ENCODE peak calls at places on chromosomes 3 and 15, in five cellular contexts. One of them, this sample, is unnamed.
A peak's percentile ranks its signal among the peaks of the same experiment; 100 is the strongest.

GRCh38 chr3:106824856-106825255 is 552.4 kb upstream of the CCDC54 start:
- DNase-seq in SK-N-SH: no peak
- DNase-seq in H1: no peak
- DNase-seq in HepG2: peak; percentile 3
- DNase-seq in K562: no peak
- DNase-seq in this sample: no peak

GRCh38 chr15:84790676-84791075 is 26.5 kb upstream of the ALPK3 start:
- DNase-seq in SK-N-SH: no peak
- DNase-seq in K562: no peak
- DNase-seq in HepG2: no peak
- DNase-seq in H1: no peak
- DNase-seq in this sample: no peak

GRCh38 chr3:149670742-149671492 is 13.1 kb upstream of the WWTR1 start:
- DNase-seq in SK-N-SH: no peak
- DNase-seq in H1: no peak
- DNase-seq in K562: no peak
- DNase-seq in HepG2: peak; percentile 47
- DNase-seq in this sample: no peak

GRCh38 chr3:76615739-76616138 is 424.2 kb upstream of the ROBO2 start:
- DNase-seq in HepG2: no peak
- DNase-seq in SK-N-SH: no peak
- DNase-seq in K562: no peak
- DNase-seq in H1: no peak
- DNase-seq in this sample: no peak

GRCh38 chr3:157692468-157692867 is 189.3 kb upstream of the VEPH1 start:
- DNase-seq in SK-N-SH: no peak
- DNase-seq in HepG2: no peak
- DNase-seq in H1: no peak
- DNase-seq in K562: no peak
- DNase-seq in this sample: no peak

GRCh38 chr3:108292905-108293328 is 3.4 kb upstream of the HHLA2 start:
- DNase-seq in HepG2: no peak
- DNase-seq in SK-N-SH: no peak
- DNase-seq in H1: no peak
- DNase-seq in K562: no peak
- DNase-seq in this sample: peak; percentile 69

GRCh38 chr3:55427739-55428138 is 59.4 kb downstream of the WNT5A start:
- DNase-seq in K562: no peak
- DNase-seq in H1: no peak
- DNase-seq in SK-N-SH: no peak
- DNase-seq in HepG2: no peak
- DNase-seq in this sample: no peak

GRCh38 chr3:115503386-115503785 is 119.9 kb upstream of the GAP43 start:
- DNase-seq in HepG2: no peak
- DNase-seq in H1: no peak
- DNase-seq in SK-N-SH: no peak
- DNase-seq in K562: no peak
- DNase-seq in this sample: no peak

GRCh38 chr3:177348974-177349373 is 151.7 kb upstream of the TBL1XR1 start:
- DNase-seq in HepG2: no peak
- DNase-seq in SK-N-SH: no peak
- DNase-seq in K562: no peak
- DNase-seq in H1: peak; percentile 22
- DNase-seq in this sample: no peak

GRCh38 chr15:90106522-90107117 is 4.4 kb upstream of the IDH2 start:
- DNase-seq in H1: no peak
- DNase-seq in HepG2: no peak
- DNase-seq in SK-N-SH: peak; percentile 71
- DNase-seq in K562: peak; percentile 39
- DNase-seq in this sample: no peak

GRCh38 chr3:148791296-148791695 is 36.3 kb upstream of the CPB1 start:
- DNase-seq in HepG2: no peak
- DNase-seq in H1: no peak
- DNase-seq in K562: no peak
- DNase-seq in SK-N-SH: peak; percentile 24
- DNase-seq in this sample: no peak

GRCh38 chr3:3799173-3800075 is at the start of gene LRRN1:
- DNase-seq in K562: no peak
- DNase-seq in SK-N-SH: peak; percentile 95
- DNase-seq in HepG2: no peak
- DNase-seq in H1: peak; percentile 88
- DNase-seq in this sample: no peak

GRCh38 chr3:141268791-141269190 is 37.2 kb downstream of the PXYLP1 start:
- DNase-seq in H1: no peak
- DNase-seq in SK-N-SH: no peak
- DNase-seq in K562: no peak
- DNase-seq in HepG2: no peak
- DNase-seq in this sample: no peak

GRCh38 chr15:63599401-63600000 is 2.3 kb downstream of the FBXL22 start:
- DNase-seq in H1: peak; percentile 74
- DNase-seq in HepG2: peak; percentile 34
- DNase-seq in SK-N-SH: peak; percentile 35
- DNase-seq in K562: peak; percentile 16
- DNase-seq in this sample: no peak

GRCh38 chr3:55728461-55729100 is 241.5 kb upstream of the WNT5A start:
- DNase-seq in SK-N-SH: no peak
- DNase-seq in HepG2: no peak
- DNase-seq in K562: no peak
- DNase-seq in H1: no peak
- DNase-seq in this sample: no peak

GRCh38 chr3:51673181-51673801 is 2.2 kb downstream of the TEX264 start:
- DNase-seq in SK-N-SH: no peak
- DNase-seq in H1: no peak
- DNase-seq in HepG2: peak; percentile 44
- DNase-seq in K562: no peak
- DNase-seq in this sample: no peak

GRCh38 chr15:77040673-77041072 is 30.2 kb downstream of the TSPAN3 start:
- DNase-seq in SK-N-SH: no peak
- DNase-seq in H1: no peak
- DNase-seq in K562: no peak
- DNase-seq in HepG2: no peak
- DNase-seq in this sample: no peak

GRCh38 chr3:73558399-73559075 is 66.2 kb downstream of the PDZRN3 start:
- DNase-seq in HepG2: no peak
- DNase-seq in SK-N-SH: no peak
- DNase-seq in K562: no peak
- DNase-seq in H1: no peak
- DNase-seq in this sample: no peak

GRCh38 chr3:61650276-61650675 is 88.9 kb downstream of the PTPRG start:
- DNase-seq in H1: no peak
- DNase-seq in K562: no peak
- DNase-seq in SK-N-SH: no peak
- DNase-seq in HepG2: no peak
- DNase-seq in this sample: no peak

GRCh38 chr15:65337436-65338070 is 33.1 kb downstream of the RNU5B-1 start:
- DNase-seq in SK-N-SH: peak; percentile 39
- DNase-seq in K562: no peak
- DNase-seq in H1: no peak
- DNase-seq in HepG2: no peak
- DNase-seq in this sample: no peak

GRCh38 chr3:14921811-14922705 is 25.3 kb upstream of the NR2C2 start:
- DNase-seq in HepG2: no peak
- DNase-seq in H1: no peak
- DNase-seq in K562: no peak
- DNase-seq in SK-N-SH: no peak
- DNase-seq in this sample: no peak

GRCh38 chr3:188583476-188584161 is 429.7 kb downstream of the LPP start:
- DNase-seq in SK-N-SH: no peak
- DNase-seq in K562: no peak
- DNase-seq in H1: no peak
- DNase-seq in HepG2: no peak
- DNase-seq in this sample: no peak

GRCh38 chr3:186320862-186321568 is 41.0 kb downstream of the DGKG start:
- DNase-seq in SK-N-SH: no peak
- DNase-seq in H1: no peak
- DNase-seq in HepG2: no peak
- DNase-seq in K562: no peak
- DNase-seq in this sample: no peak

GRCh38 chr3:112531358-112531781 is 30.4 kb downstream of the ATG3 start:
- DNase-seq in K562: peak; percentile 9
- DNase-seq in HepG2: peak; percentile 3
- DNase-seq in H1: no peak
- DNase-seq in SK-N-SH: peak; percentile 27
- DNase-seq in this sample: no peak

GRCh38 chr3:101203411-101203810 is 117.0 kb downstream of the IMPG2 start:
- DNase-seq in H1: no peak
- DNase-seq in HepG2: no peak
- DNase-seq in SK-N-SH: no peak
- DNase-seq in K562: no peak
- DNase-seq in this sample: no peak

DNA sequence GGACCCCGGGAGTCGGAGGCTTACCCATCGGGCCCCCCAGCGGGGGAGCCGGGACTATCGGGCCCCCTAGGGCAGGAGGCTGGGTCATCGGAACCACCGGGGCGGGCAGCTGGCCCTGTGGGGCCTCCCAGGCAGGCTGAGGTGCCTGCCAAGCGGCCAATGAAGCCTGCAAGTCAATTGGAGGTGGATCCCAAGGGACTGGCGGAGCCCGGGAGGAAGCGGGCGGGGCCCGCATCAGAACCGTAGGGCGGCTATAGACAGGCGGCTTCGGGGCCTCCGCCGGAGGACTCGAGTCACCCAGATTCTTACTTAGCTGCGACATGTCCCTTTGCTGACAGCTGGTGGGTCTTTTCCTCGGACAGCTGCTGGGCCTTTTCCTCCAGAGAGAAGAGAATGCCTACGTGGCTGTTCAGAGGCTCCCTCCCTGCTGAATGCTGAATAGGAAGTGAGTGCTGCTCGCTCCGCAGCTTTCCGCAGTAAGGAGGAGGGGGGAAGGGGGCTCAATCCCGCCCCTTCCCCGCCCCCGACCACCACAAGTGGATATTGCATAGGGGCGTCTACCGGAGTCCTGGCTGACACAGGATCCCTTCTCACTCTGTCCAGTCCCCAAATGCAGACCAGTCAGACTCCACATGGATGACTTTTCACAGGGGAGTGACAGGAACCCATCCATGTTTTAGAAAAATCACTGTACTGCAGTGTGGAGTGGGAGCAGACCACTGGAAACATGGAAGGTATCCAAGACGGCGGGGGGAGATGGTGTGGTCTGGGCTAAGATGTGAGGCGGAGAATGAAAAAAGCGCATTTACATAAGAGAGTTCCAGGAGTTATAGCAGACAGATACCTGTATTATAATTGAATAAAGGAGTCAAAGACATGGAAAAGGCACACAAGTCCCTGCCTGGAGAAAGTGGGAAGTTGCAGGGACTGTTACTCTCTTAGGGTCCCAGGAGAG is at the start of gene MAGEL2:
- DNase-seq in H1: peak; percentile 56
- DNase-seq in K562: no peak
- DNase-seq in HepG2: no peak
- DNase-seq in SK-N-SH: peak; percentile 34
- DNase-seq in this sample: no peak
- H3K4me2 ChIP-seq in H1: peak within 1 kb of the TSS; percentile 89
- H3K4me2 ChIP-seq in K562: no peak within 1 kb of the TSS
- H3K4me2 ChIP-seq in HepG2: no peak within 1 kb of the TSS
- H3K4me2 ChIP-seq in SK-N-SH: peak within 1 kb of the TSS; percentile 79
- H3K4me2 ChIP-seq in this sample: no peak within 1 kb of the TSS

GRCh38 chr3:57956119-57956832 is 51.9 kb upstream of the FLNB start:
- DNase-seq in SK-N-SH: no peak
- DNase-seq in H1: no peak
- DNase-seq in K562: no peak
- DNase-seq in HepG2: no peak
- DNase-seq in this sample: no peak

GRCh38 chr3:57959407-57960173 is 48.6 kb upstream of the FLNB start:
- DNase-seq in HepG2: no peak
- DNase-seq in H1: no peak
- DNase-seq in SK-N-SH: no peak
- DNase-seq in K562: no peak
- DNase-seq in this sample: no peak

GRCh38 chr3:57957823-57958222 is 50.4 kb upstream of the FLNB start:
- DNase-seq in H1: no peak
- DNase-seq in K562: no peak
- DNase-seq in SK-N-SH: no peak
- DNase-seq in HepG2: no peak
- DNase-seq in this sample: no peak

GRCh38 chr3:57958642-57959406 is 49.4 kb upstream of the FLNB start:
- DNase-seq in H1: no peak
- DNase-seq in K562: peak; percentile 58
- DNase-seq in SK-N-SH: no peak
- DNase-seq in HepG2: no peak
- DNase-seq in this sample: no peak

GRCh38 chr3:57956833-57957174 is 51.4 kb upstream of the FLNB start:
- DNase-seq in H1: no peak
- DNase-seq in K562: no peak
- DNase-seq in SK-N-SH: no peak
- DNase-seq in HepG2: no peak
- DNase-seq in this sample: no peak
- H3K9ac ChIP-seq in H1: no peak overlapping the region
- H3K9ac ChIP-seq in K562: no peak overlapping the region
- H3K9ac ChIP-seq in SK-N-SH: no peak overlapping the region
- H3K9ac ChIP-seq in HepG2: no peak overlapping the region
- H3K9ac ChIP-seq in this sample: no peak overlapping the region

DNA sequence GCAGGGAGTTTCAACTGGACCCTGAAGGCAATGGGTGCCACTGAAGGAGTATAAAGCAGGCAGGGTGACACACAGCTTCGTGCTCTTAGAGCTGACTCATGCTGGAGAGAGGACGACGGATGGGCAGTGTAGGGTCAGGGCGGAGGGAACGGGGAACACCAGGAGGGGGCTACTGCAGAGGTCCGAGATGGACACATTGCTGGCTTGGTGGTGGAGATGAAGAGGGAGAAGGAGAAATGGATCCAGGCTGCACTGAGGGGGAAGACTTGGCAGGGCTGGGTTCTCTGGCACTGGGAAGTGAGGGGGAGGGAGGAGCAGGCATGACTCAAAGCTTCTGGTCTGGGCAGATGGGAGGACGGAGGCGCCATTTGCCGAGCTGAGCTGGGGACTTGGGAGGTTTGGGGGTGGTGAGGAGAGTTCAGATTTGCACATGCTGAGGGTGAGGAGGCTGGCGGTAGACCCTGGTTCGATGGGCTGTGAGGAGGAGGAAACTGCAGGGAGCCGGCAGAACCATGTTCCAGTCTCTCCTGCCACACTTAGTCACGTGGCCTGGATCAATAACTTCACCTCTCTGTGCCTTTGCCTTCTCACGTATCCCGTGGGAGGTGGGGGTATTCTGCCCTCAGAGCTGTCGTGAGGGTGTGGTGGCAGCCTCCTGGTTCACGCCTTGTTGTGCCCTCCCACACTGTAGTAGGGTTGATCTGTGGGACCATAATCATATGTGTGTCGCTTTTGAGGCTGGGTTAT is 4.6 kb upstream of the KCTD6 start:
- DNase-seq in H1: no peak
- DNase-seq in SK-N-SH: no peak
- DNase-seq in K562: peak; percentile 35
- DNase-seq in HepG2: no peak
- DNase-seq in this sample: no peak
- TF ChIP-seq GABPA in H1: no peak
- TF ChIP-seq GABPA in SK-N-SH: no peak
- TF ChIP-seq GABPA in K562: no peak
- TF ChIP-seq GABPA in HepG2: no peak
- TF ChIP-seq GABPA in this sample: no peak

DNA sequence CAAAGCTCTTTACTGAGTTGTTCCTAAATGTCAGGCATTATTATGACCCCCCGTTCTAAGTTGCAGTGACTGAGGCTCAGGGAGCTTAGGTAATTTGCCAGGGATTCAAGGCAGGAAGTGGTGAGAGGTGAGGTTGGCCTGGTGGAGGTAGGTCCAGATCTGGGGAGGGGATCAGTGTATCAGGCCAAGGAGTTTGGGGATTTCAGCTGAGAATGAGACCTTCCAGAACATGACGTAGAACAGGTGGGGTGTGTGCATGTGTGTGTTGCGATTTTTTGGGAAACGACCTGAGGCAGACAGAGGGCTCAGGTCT is 41.1 kb upstream of the MRPS22 start:
- DNase-seq in K562: no peak
- DNase-seq in H1: no peak
- DNase-seq in SK-N-SH: no peak
- DNase-seq in HepG2: no peak
- DNase-seq in this sample: no peak
- H3K4me2 ChIP-seq in K562: no peak overlapping the region
- H3K4me2 ChIP-seq in H1: no peak overlapping the region
- H3K4me2 ChIP-seq in SK-N-SH: peak overlapping the region; percentile 65
- H3K4me2 ChIP-seq in HepG2: no peak overlapping the region
- H3K4me2 ChIP-seq in this sample: no peak overlapping the region

This sample was measured in GM12878.